ENCODE peak calls at places on chromosomes 1 and 21, in five cellular contexts. One of them, this sample, is unnamed.

GRCh38 chr1:233020441-233020840 is 70.0 kb downstream of the NTPCR start:
- DNase-seq in cardiac muscle cell: peak; percentile 69
- DNase-seq in skeletal muscle cell: no peak
- DNase-seq in GM03348: no peak
- DNase-seq in astrocyte of the cerebellum: peak; percentile 33
- DNase-seq in this sample: no peak

GRCh38 chr1:81682490-81682889 is 118.2 kb upstream of the ADGRL2 start:
- DNase-seq in GM03348: peak; percentile 43
- DNase-seq in skeletal muscle cell: no peak
- DNase-seq in cardiac muscle cell: peak; percentile 30
- DNase-seq in astrocyte of the cerebellum: peak; percentile 76
- DNase-seq in this sample: peak; percentile 72

GRCh38 chr1:12678820-12679219 is 34.9 kb downstream of the AADACL4 start:
- DNase-seq in cardiac muscle cell: no peak
- DNase-seq in skeletal muscle cell: no peak
- DNase-seq in astrocyte of the cerebellum: no peak
- DNase-seq in GM03348: no peak
- DNase-seq in this sample: no peak

GRCh38 chr1:209411491-209411929 is 172.0 kb upstream of the CAMK1G start:
- DNase-seq in cardiac muscle cell: no peak
- DNase-seq in GM03348: peak; percentile 71
- DNase-seq in astrocyte of the cerebellum: no peak
- DNase-seq in skeletal muscle cell: no peak
- DNase-seq in this sample: peak; percentile 51

GRCh38 chr1:155437405-155437804 is 116.7 kb downstream of the RUSC1 start:
- DNase-seq in cardiac muscle cell: no peak
- DNase-seq in GM03348: no peak
- DNase-seq in astrocyte of the cerebellum: no peak
- DNase-seq in skeletal muscle cell: no peak
- DNase-seq in this sample: no peak

GRCh38 chr1:32249831-32250525 is 1.1 kb upstream of the LCK start:
- DNase-seq in skeletal muscle cell: no peak
- DNase-seq in astrocyte of the cerebellum: no peak
- DNase-seq in GM03348: no peak
- DNase-seq in cardiac muscle cell: no peak
- DNase-seq in this sample: no peak

GRCh38 chr1:37158113-37158749 is 123.9 kb upstream of the GRIK3 start:
- DNase-seq in GM03348: no peak
- DNase-seq in astrocyte of the cerebellum: no peak
- DNase-seq in skeletal muscle cell: no peak
- DNase-seq in cardiac muscle cell: no peak
- DNase-seq in this sample: no peak

GRCh38 chr21:46442938-46443337 is 15.8 kb upstream of the DIP2A start:
- DNase-seq in astrocyte of the cerebellum: no peak
- DNase-seq in cardiac muscle cell: no peak
- DNase-seq in skeletal muscle cell: no peak
- DNase-seq in GM03348: no peak
- DNase-seq in this sample: no peak

GRCh38 chr1:162605225-162605927 is 26.9 kb upstream of the DDR2 start:
- DNase-seq in GM03348: peak; percentile 63
- DNase-seq in skeletal muscle cell: peak; percentile 92
- DNase-seq in astrocyte of the cerebellum: peak; percentile 82
- DNase-seq in cardiac muscle cell: no peak
- DNase-seq in this sample: no peak

GRCh38 chr1:240194120-240194519 is 102.4 kb downstream of the FMN2 start:
- DNase-seq in cardiac muscle cell: no peak
- DNase-seq in astrocyte of the cerebellum: peak; percentile 89
- DNase-seq in GM03348: peak; percentile 73
- DNase-seq in skeletal muscle cell: peak; percentile 35
- DNase-seq in this sample: no peak

GRCh38 chr1:157369808-157370521 is 182.3 kb downstream of the FCRL5 start:
- DNase-seq in cardiac muscle cell: peak; percentile 66
- DNase-seq in astrocyte of the cerebellum: peak; percentile 22
- DNase-seq in GM03348: peak; percentile 66
- DNase-seq in skeletal muscle cell: no peak
- DNase-seq in this sample: peak; percentile 38

GRCh38 chr21:46050651-46051378 is 47.1 kb upstream of the COL6A2 start:
- DNase-seq in astrocyte of the cerebellum: no peak
- DNase-seq in GM03348: no peak
- DNase-seq in skeletal muscle cell: no peak
- DNase-seq in cardiac muscle cell: no peak
- DNase-seq in this sample: no peak

GRCh38 chr1:218779341-218779831 is 394.3 kb upstream of the LYPLAL1 start:
- DNase-seq in GM03348: no peak
- DNase-seq in astrocyte of the cerebellum: peak; percentile 22
- DNase-seq in skeletal muscle cell: no peak
- DNase-seq in cardiac muscle cell: peak; percentile 60
- DNase-seq in this sample: no peak

GRCh38 chr1:234396092-234396491 is 22.8 kb downstream of the COA6 start:
- DNase-seq in skeletal muscle cell: no peak
- DNase-seq in astrocyte of the cerebellum: no peak
- DNase-seq in GM03348: no peak
- DNase-seq in cardiac muscle cell: no peak
- DNase-seq in this sample: no peak

GRCh38 chr1:151829352-151830046 is 2.1 kb downstream of the RORC start:
- DNase-seq in GM03348: no peak
- DNase-seq in cardiac muscle cell: no peak
- DNase-seq in skeletal muscle cell: no peak
- DNase-seq in astrocyte of the cerebellum: no peak
- DNase-seq in this sample: no peak

GRCh38 chr1:5485968-5486665 is 506.1 kb downstream of the NPHP4 start:
- DNase-seq in skeletal muscle cell: no peak
- DNase-seq in cardiac muscle cell: no peak
- DNase-seq in astrocyte of the cerebellum: no peak
- DNase-seq in GM03348: no peak
- DNase-seq in this sample: no peak

GRCh38 chr1:11929849-11930248 is 3.6 kb upstream of the KIAA2013 start:
- DNase-seq in skeletal muscle cell: no peak
- DNase-seq in astrocyte of the cerebellum: no peak
- DNase-seq in cardiac muscle cell: peak; percentile 66
- DNase-seq in GM03348: peak; percentile 78
- DNase-seq in this sample: peak; percentile 11

GRCh38 chr21:43645414-43645891 is 13.8 kb downstream of the HSF2BP start:
- DNase-seq in skeletal muscle cell: peak; percentile 51
- DNase-seq in cardiac muscle cell: peak; percentile 71
- DNase-seq in GM03348: peak; percentile 73
- DNase-seq in astrocyte of the cerebellum: peak; percentile 65
- DNase-seq in this sample: peak; percentile 63

GRCh38 chr1:100851726-100852125 is 42.9 kb downstream of the EXTL2 start:
- DNase-seq in skeletal muscle cell: no peak
- DNase-seq in cardiac muscle cell: no peak
- DNase-seq in GM03348: no peak
- DNase-seq in astrocyte of the cerebellum: no peak
- DNase-seq in this sample: no peak

GRCh38 chr1:109197163-109198042 is 16.3 kb upstream of the SARS1 start:
- DNase-seq in astrocyte of the cerebellum: peak; percentile 75
- DNase-seq in skeletal muscle cell: peak; percentile 99
- DNase-seq in GM03348: peak; percentile 91
- DNase-seq in cardiac muscle cell: peak; percentile 71
- DNase-seq in this sample: no peak

GRCh38 chr1:14768589-14769304 is 170.3 kb downstream of the KAZN start:
- DNase-seq in skeletal muscle cell: no peak
- DNase-seq in GM03348: no peak
- DNase-seq in astrocyte of the cerebellum: no peak
- DNase-seq in cardiac muscle cell: no peak
- DNase-seq in this sample: no peak

GRCh38 chr1:205150651-205151428 is 29.1 kb upstream of the RBBP5 start:
- DNase-seq in cardiac muscle cell: no peak
- DNase-seq in astrocyte of the cerebellum: no peak
- DNase-seq in skeletal muscle cell: no peak
- DNase-seq in GM03348: no peak
- DNase-seq in this sample: no peak

This sample was measured in HAP-1.